ENCODE peak calls at places on chromosome 11, in nine cellular contexts. One of them, this sample, is unnamed.

GRCh38 chr11:47908198-47908597 is 60.0 kb upstream of the NUP160 start:
- DNase-seq in HAP-1: no peak
- DNase-seq in stimulated activated CD8-positive, alpha-beta memory T cell treated with anti-CD3 and anti-CD28 coated beads, Interleukin-15, amount 100 ng/mL, for 1 hour: no peak
- DNase-seq in stimulated activated CD4-positive, alpha-beta T cell treated with anti-CD3 and anti-CD28 coated beads, Interleukin-4, amount 100 ng/mL, for 24 hours: no peak
- DNase-seq in fibroblast of lung: no peak
- DNase-seq in ACHN: no peak
- DNase-seq in HT1080: no peak
- DNase-seq in activated CD8-positive, alpha-beta memory T cell treated with anti-CD3 and anti-CD28 coated beads for 4 hours: no peak
- DNase-seq in neural progenitor cell: no peak
- DNase-seq in this sample: no peak

GRCh38 chr11:62433553-62434301 is 14.9 kb downstream of the SCGB1A1 start:
- DNase-seq in HAP-1: peak; percentile 16
- DNase-seq in stimulated activated CD8-positive, alpha-beta memory T cell treated with anti-CD3 and anti-CD28 coated beads, Interleukin-15, amount 100 ng/mL, for 1 hour: no peak
- DNase-seq in stimulated activated CD4-positive, alpha-beta T cell treated with anti-CD3 and anti-CD28 coated beads, Interleukin-4, amount 100 ng/mL, for 24 hours: no peak
- DNase-seq in fibroblast of lung: no peak
- DNase-seq in ACHN: no peak
- DNase-seq in HT1080: no peak
- DNase-seq in activated CD8-positive, alpha-beta memory T cell treated with anti-CD3 and anti-CD28 coated beads for 4 hours: no peak
- DNase-seq in neural progenitor cell: no peak
- DNase-seq in this sample: no peak

GRCh38 chr11:73538381-73538872 is 59.5 kb downstream of the FAM168A start:
- DNase-seq in HAP-1: peak; percentile 32
- DNase-seq in stimulated activated CD8-positive, alpha-beta memory T cell treated with anti-CD3 and anti-CD28 coated beads, Interleukin-15, amount 100 ng/mL, for 1 hour: no peak
- DNase-seq in stimulated activated CD4-positive, alpha-beta T cell treated with anti-CD3 and anti-CD28 coated beads, Interleukin-4, amount 100 ng/mL, for 24 hours: no peak
- DNase-seq in fibroblast of lung: peak; percentile 27
- DNase-seq in ACHN: no peak
- DNase-seq in HT1080: peak; percentile 59
- DNase-seq in activated CD8-positive, alpha-beta memory T cell treated with anti-CD3 and anti-CD28 coated beads for 4 hours: no peak
- DNase-seq in neural progenitor cell: peak; percentile 48
- DNase-seq in this sample: no peak

GRCh38 chr11:15867886-15868285 is 488.5 kb downstream of the SOX6 start:
- DNase-seq in HAP-1: no peak
- DNase-seq in stimulated activated CD8-positive, alpha-beta memory T cell treated with anti-CD3 and anti-CD28 coated beads, Interleukin-15, amount 100 ng/mL, for 1 hour: no peak
- DNase-seq in stimulated activated CD4-positive, alpha-beta T cell treated with anti-CD3 and anti-CD28 coated beads, Interleukin-4, amount 100 ng/mL, for 24 hours: no peak
- DNase-seq in fibroblast of lung: peak; percentile 50
- DNase-seq in ACHN: no peak
- DNase-seq in HT1080: no peak
- DNase-seq in activated CD8-positive, alpha-beta memory T cell treated with anti-CD3 and anti-CD28 coated beads for 4 hours: no peak
- DNase-seq in neural progenitor cell: no peak
- DNase-seq in this sample: no peak

GRCh38 chr11:86488553-86488952 is 113.9 kb downstream of the CCDC81 start:
- DNase-seq in HAP-1: no peak
- DNase-seq in stimulated activated CD8-positive, alpha-beta memory T cell treated with anti-CD3 and anti-CD28 coated beads, Interleukin-15, amount 100 ng/mL, for 1 hour: no peak
- DNase-seq in stimulated activated CD4-positive, alpha-beta T cell treated with anti-CD3 and anti-CD28 coated beads, Interleukin-4, amount 100 ng/mL, for 24 hours: no peak
- DNase-seq in fibroblast of lung: peak; percentile 40
- DNase-seq in ACHN: no peak
- DNase-seq in HT1080: no peak
- DNase-seq in activated CD8-positive, alpha-beta memory T cell treated with anti-CD3 and anti-CD28 coated beads for 4 hours: no peak
- DNase-seq in neural progenitor cell: no peak
- DNase-seq in this sample: no peak

GRCh38 chr11:46246514-46246913 is 30.9 kb upstream of the CREB3L1 start:
- DNase-seq in HAP-1: no peak
- DNase-seq in stimulated activated CD8-positive, alpha-beta memory T cell treated with anti-CD3 and anti-CD28 coated beads, Interleukin-15, amount 100 ng/mL, for 1 hour: no peak
- DNase-seq in stimulated activated CD4-positive, alpha-beta T cell treated with anti-CD3 and anti-CD28 coated beads, Interleukin-4, amount 100 ng/mL, for 24 hours: no peak
- DNase-seq in fibroblast of lung: peak; percentile 61
- DNase-seq in ACHN: no peak
- DNase-seq in HT1080: no peak
- DNase-seq in activated CD8-positive, alpha-beta memory T cell treated with anti-CD3 and anti-CD28 coated beads for 4 hours: no peak
- DNase-seq in neural progenitor cell: no peak
- DNase-seq in this sample: no peak

GRCh38 chr11:64121637-64122410 is 44.1 kb downstream of the MACROD1 start:
- DNase-seq in HAP-1: peak; percentile 32
- DNase-seq in stimulated activated CD8-positive, alpha-beta memory T cell treated with anti-CD3 and anti-CD28 coated beads, Interleukin-15, amount 100 ng/mL, for 1 hour: no peak
- DNase-seq in stimulated activated CD4-positive, alpha-beta T cell treated with anti-CD3 and anti-CD28 coated beads, Interleukin-4, amount 100 ng/mL, for 24 hours: no peak
- DNase-seq in fibroblast of lung: peak; percentile 94
- DNase-seq in ACHN: no peak
- DNase-seq in HT1080: peak; percentile 74
- DNase-seq in activated CD8-positive, alpha-beta memory T cell treated with anti-CD3 and anti-CD28 coated beads for 4 hours: no peak
- DNase-seq in neural progenitor cell: peak; percentile 36
- DNase-seq in this sample: no peak

GRCh38 chr11:132056689-132057088 is 686.3 kb downstream of the NTM start:
- DNase-seq in HAP-1: no peak
- DNase-seq in stimulated activated CD8-positive, alpha-beta memory T cell treated with anti-CD3 and anti-CD28 coated beads, Interleukin-15, amount 100 ng/mL, for 1 hour: no peak
- DNase-seq in stimulated activated CD4-positive, alpha-beta T cell treated with anti-CD3 and anti-CD28 coated beads, Interleukin-4, amount 100 ng/mL, for 24 hours: no peak
- DNase-seq in fibroblast of lung: peak; percentile 96
- DNase-seq in ACHN: no peak
- DNase-seq in HT1080: peak; percentile 61
- DNase-seq in activated CD8-positive, alpha-beta memory T cell treated with anti-CD3 and anti-CD28 coated beads for 4 hours: no peak
- DNase-seq in neural progenitor cell: no peak
- DNase-seq in this sample: no peak

This sample was measured in Caco-2.